ENCODE peak calls at places on chromosomes 2 and 18, in four cellular contexts. C is HepG2, Y is WTC11, X is K562. V is an unnamed sample.

GRCh38 chr2:130241041-130241707 is 42.9 kb upstream of the TUBA3E start:
- DNase-seq in C (peak), Y (no peak), X (peak), V (peak)

GRCh38 chr2:144370937-144371584 is 148.9 kb downstream of the ZEB2 start:
- DNase-seq in C (peak), Y (no peak), X (peak), V (no peak)

GRCh38 chr2:154694881-154695280 is 3.6 kb upstream of the KCNJ3 start:
- DNase-seq in C (no peak), Y (no peak), X (no peak), V (no peak)

GRCh38 chr2:130355578-130356431 is at the start of gene PTPN18:
- DNase-seq in C (peak), Y (peak), X (peak), V (peak)

GRCh38 chr2:120346667-120347358 is 877 bp downstream of the INHBB start:
- DNase-seq in C (no peak), Y (peak), X (no peak), V (no peak)

GRCh38 chr18:54957295-54957694 is 2.0 kb downstream of the CCDC68 start:
- DNase-seq in C (peak), Y (no peak), X (no peak), V (no peak)

GRCh38 chr2:46296216-46296839 is 879 bp upstream of the EPAS1 start:
- DNase-seq in C (no peak), Y (peak), X (no peak), V (no peak)

GRCh38 chr2:168192839-168193616 is 54.4 kb downstream of the STK39 start:
- DNase-seq in C (no peak), Y (no peak), X (no peak), V (no peak)

GRCh38 chr2:196479350-196479749 is 160.2 kb upstream of the CCDC150 start:
- DNase-seq in C (no peak), Y (no peak), X (no peak), V (no peak)

GRCh38 chr2:134491796-134492441 is 226.9 kb downstream of the TMEM163 start:
- DNase-seq in C (peak), Y (no peak), X (no peak), V (peak)

GRCh38 chr2:47488870-47489584 is 86.1 kb downstream of the MSH2 start:
- DNase-seq in C (peak), Y (no peak), X (no peak), V (peak)

GRCh38 chr2:140122001-140122400 is 1341.8 kb upstream of the NXPH2 start:
- DNase-seq in C (peak), Y (no peak), X (no peak), V (no peak)

GRCh38 chr2:121207494-121207893 is 77.5 kb downstream of the TFCP2L1 start:
- DNase-seq in C (no peak), Y (no peak), X (no peak), V (no peak)

GRCh38 chr2:239077260-239077659 is 229.4 kb downstream of the TWIST2 start:
- DNase-seq in C (no peak), Y (no peak), X (no peak), V (no peak)
- TF ChIP-seq ATF3 in C (no peak), Y (no peak), X (no peak), V (no peak)

GRCh38 chr2:229342376-229342775 is 71.3 kb upstream of the PID1 start:
- DNase-seq in C (peak), Y (peak), X (peak), V (peak)
- TF ChIP-seq SP1 in C (no peak), Y (no peak), X (no peak), V (no peak)

DNA sequence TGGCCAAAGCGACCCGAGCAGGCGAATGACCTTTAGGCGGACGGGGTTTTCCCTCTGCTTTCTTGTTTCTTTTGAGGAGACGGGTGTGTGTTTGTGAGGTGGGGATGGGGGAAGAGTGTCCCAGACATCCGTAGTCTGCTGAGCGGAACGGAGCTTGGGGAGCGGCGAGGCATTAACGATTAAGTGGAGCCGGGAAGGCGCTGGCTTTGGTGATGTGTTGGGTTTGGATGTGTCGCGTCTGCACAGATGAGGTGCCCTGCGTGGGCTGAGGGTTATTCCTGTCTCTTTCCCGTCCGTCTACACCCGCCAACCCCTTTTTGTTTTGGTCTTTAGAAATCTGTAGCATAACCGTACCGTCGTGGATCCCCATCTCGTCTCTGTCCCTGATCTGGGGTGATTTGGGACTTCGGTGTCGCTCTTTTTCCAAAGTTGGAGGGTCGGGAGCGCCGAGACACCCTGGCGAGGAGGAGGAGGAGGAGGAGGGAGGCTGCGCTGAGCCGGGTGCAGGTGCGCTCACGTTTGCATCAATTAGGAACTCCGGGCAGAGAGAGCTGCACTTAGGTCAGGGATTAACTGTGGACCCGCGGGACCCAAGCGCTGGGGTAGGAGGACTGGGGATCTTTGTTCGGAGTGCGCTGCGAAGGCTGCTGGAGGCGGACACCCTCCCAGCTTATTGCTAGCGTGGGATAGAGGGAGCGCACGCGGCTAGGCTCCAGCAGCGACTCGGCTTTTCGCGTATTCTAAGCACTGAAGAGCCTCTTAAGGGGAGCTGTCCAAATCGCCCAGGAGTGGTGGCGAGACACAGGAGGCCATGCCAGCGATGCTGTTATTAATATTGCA is 720.2 kb downstream of the DPP10 start:
- DNase-seq in C (no peak), Y (peak), X (no peak), V (no peak)
- TF ChIP-seq ATF3 in C (no peak), Y (no peak), X (no peak), V (no peak)

GRCh38 chr2:239391286-239392071 is 9.3 kb downstream of the HDAC4 start:
- DNase-seq in C (no peak), Y (no peak), X (no peak), V (no peak)
- TF ChIP-seq SP1 in C (no peak), Y (no peak), X (no peak), V (no peak)

DNA sequence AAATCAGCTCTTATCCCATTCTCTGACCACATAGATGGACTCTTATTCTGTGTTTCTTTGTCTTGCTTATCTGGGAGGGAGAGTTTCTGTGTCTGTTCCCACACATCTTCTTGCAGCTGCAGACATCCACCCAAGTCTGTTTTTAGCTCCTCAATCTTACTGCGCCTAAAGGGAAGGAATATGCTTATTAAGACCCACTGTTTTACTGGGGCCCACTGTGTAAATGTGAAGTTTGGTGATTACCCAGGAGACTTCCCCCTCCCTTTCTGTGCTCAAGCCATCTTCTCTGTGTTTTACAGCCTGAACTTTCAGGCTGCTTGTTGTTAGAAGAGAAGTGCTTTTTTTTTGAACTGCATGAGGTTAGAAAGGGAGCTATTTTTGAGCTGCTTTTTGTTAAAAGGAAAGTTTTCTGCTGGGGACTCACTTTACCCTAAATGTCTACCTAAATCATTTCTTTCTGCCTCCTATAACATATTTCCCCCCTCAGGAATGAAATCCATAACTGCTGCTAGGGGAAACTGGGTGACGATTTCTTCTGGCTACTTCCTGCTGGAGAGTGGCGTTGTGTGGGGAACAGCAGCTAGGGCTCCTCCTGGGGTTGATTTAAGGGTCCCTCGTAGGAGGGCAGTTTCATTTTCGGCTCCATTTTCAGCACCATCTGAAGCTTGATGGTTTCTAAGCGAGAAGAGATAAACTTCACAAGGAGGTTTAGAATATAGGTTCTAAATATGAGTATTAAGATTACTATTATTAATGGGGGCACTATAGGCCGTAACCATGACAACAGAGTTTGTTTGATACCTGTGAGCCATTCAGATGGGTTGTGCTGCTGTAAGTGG is 39.5 kb upstream of the GMCL1 start:
- DNase-seq in C (no peak), Y (no peak), X (no peak), V (no peak)
- TF ChIP-seq ATF3 in C (no peak), Y (no peak), X (no peak), V (no peak)

DNA sequence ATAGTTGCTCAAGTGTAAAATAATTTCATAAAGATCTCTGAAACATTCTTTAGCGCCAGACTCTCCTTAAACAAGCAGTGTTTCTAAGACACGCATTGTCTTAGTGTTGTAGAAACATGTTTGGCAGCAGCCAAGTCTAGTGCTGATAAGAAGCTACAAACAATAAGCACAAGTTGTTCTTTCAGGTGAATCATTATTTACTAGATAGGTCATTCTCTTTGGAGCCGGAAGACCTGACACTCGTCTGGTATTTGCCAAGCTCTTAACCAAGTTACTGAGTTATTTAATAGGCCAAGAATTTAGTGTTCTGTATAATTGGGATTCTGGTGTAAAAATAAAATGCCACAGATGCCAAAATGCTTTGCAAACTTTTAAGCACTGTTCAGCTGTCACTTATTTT is 852.1 kb downstream of the CPS1 start:
- DNase-seq in C (peak), Y (no peak), X (no peak), V (no peak)
- TF ChIP-seq SP1 in C (no peak), Y (no peak), X (no peak), V (no peak)

GRCh38 chr2:85790032-85790431 is 36.2 kb downstream of the ATOH8 start:
- DNase-seq in C (no peak), Y (no peak), X (no peak), V (no peak)
- TF ChIP-seq ATF3 in C (no peak), Y (no peak), X (no peak), V (no peak)

DNA sequence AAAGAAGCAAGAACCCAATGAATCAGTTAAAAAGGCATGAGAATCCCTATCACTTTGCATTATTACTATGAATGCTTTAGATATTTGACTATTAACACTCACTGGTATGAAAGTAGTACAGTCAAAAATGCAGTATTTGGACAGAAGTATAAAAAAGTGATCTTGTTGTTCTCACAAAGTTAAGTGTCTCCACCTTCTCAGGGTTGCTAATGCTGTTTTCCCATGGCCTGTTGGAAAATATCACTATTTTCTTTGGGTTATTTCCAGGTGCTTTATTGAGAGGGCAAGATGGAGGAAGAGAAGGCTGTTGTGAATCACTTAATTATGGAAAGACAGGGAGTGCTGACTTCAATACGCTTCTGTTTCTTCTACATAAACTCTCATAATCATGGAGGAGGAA is 13.6 kb upstream of the CREB1 start:
- DNase-seq in C (no peak), Y (no peak), X (no peak), V (no peak)
- TF ChIP-seq SP1 in C (no peak), Y (no peak), X (no peak), V (no peak)

DNA sequence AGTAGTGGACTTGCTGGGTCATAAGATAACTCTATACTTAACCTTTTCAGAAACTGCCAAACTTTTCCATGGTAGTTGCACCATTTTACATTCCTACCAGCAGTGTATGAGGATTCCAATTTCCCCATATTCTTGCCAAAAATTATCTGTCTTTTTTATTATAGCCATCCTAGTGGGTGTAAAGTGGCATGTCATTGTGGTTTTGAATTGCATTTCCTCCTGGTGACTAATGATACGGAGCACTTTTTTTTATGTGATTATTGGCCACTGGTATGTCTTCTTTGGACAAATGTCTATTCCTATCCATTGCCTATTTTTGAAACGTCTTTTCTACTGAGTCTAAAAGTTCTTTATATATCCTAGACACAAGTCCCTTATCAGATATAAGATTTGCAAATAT is 44.3 kb downstream of the CACNB4 start:
- DNase-seq in C (no peak), Y (no peak), X (no peak), V (peak)
- TF ChIP-seq ATF3 in C (no peak), Y (no peak), X (no peak), V (no peak)

V was measured in HCT116.